ENCODE peak calls at places on chromosome 21, in five cellular contexts. One of them, this sample, is unnamed. For H3K9me3, the result is how much of the 10 kb centered on the place peaks cover.

GRCh38 chr21:39051561-39051949 is 131.7 kb downstream of the PSMG1 start:
- DNase-seq in heart left ventricle: no peak
- DNase-seq in lower lobe of right lung: no peak
- DNase-seq in tibial nerve: no peak
- DNase-seq in GM23248: peak
- DNase-seq in this sample: no peak

GRCh38 chr21:43801006-43801783 is 11.8 kb downstream of the RRP1 start:
- DNase-seq in tibial nerve: no peak
- DNase-seq in GM23248: no peak
- DNase-seq in heart left ventricle: no peak
- DNase-seq in lower lobe of right lung: no peak
- DNase-seq in this sample: no peak

GRCh38 chr21:35035581-35035980 is 13.5 kb downstream of the RUNX1 start:
- DNase-seq in tibial nerve: no peak
- DNase-seq in heart left ventricle: no peak
- DNase-seq in GM23248: no peak
- DNase-seq in lower lobe of right lung: no peak
- DNase-seq in this sample: no peak

GRCh38 chr21:31509108-31510017 is 150.1 kb upstream of the SOD1 start:
- DNase-seq in lower lobe of right lung: no peak
- DNase-seq in heart left ventricle: no peak
- DNase-seq in tibial nerve: no peak
- DNase-seq in GM23248: peak
- DNase-seq in this sample: peak

GRCh38 chr21:34086887-34087306 is 13.5 kb downstream of the MRPS6 start:
- DNase-seq in lower lobe of right lung: no peak
- DNase-seq in tibial nerve: no peak
- DNase-seq in heart left ventricle: no peak
- DNase-seq in GM23248: no peak
- DNase-seq in this sample: no peak

GRCh38 chr21:31731112-31731801 is 661 bp downstream of the SCAF4 start:
- DNase-seq in tibial nerve: no peak
- DNase-seq in GM23248: peak
- DNase-seq in heart left ventricle: peak
- DNase-seq in lower lobe of right lung: peak
- DNase-seq in this sample: peak

GRCh38 chr21:44572959-44573583 is 458 bp upstream of the KRTAP10-4 start:
- DNase-seq in GM23248: peak
- DNase-seq in heart left ventricle: no peak
- DNase-seq in lower lobe of right lung: peak
- DNase-seq in tibial nerve: no peak
- DNase-seq in this sample: no peak

GRCh38 chr21:35189077-35189863 is 140.2 kb upstream of the RUNX1 start:
- DNase-seq in tibial nerve: no peak
- DNase-seq in GM23248: peak
- DNase-seq in lower lobe of right lung: no peak
- DNase-seq in heart left ventricle: no peak
- DNase-seq in this sample: no peak

GRCh38 chr21:16305686-16306085 is 575.9 kb downstream of the USP25 start:
- DNase-seq in tibial nerve: no peak
- DNase-seq in heart left ventricle: no peak
- DNase-seq in GM23248: peak
- DNase-seq in lower lobe of right lung: no peak
- DNase-seq in this sample: no peak

GRCh38 chr21:31218830-31219608 is 125.0 kb downstream of the TIAM1 start:
- DNase-seq in heart left ventricle: peak
- DNase-seq in GM23248: peak
- DNase-seq in tibial nerve: peak
- DNase-seq in lower lobe of right lung: peak
- DNase-seq in this sample: no peak

GRCh38 chr21:21673959-21674358 is 675.8 kb downstream of the NCAM2 start:
- DNase-seq in lower lobe of right lung: no peak
- DNase-seq in heart left ventricle: no peak
- DNase-seq in GM23248: no peak
- DNase-seq in tibial nerve: no peak
- DNase-seq in this sample: no peak
- H3K9me3 ChIP-seq in lower lobe of right lung: under half
- H3K9me3 ChIP-seq in heart left ventricle: under half
- H3K9me3 ChIP-seq in GM23248: under half
- H3K9me3 ChIP-seq in tibial nerve: under half
- H3K9me3 ChIP-seq in this sample: under half

DNA sequence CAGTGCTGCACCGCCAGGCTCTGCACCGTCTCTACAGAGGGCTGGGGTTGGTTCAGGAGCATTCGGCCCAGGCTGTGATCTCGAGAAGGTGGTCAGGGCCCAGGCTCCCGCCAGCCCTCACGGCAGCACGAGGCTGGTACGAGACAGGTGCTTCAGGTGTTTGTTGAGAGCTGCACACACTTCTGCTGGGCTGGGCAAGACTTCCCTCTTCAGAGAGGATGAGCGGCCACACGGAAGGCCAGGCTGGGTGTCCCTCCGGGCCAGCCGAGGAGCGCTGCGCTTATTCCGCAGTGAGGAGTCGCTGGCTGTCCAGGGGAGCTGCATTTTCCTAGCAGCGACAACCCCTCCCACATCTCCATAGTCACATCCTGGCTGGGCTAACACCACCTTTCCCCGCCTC is 50.5 kb downstream of the PDE9A start:
- DNase-seq in GM23248: no peak
- DNase-seq in lower lobe of right lung: no peak
- DNase-seq in heart left ventricle: no peak
- DNase-seq in tibial nerve: no peak
- DNase-seq in this sample: no peak
- H3K9me3 ChIP-seq in GM23248: under half
- H3K9me3 ChIP-seq in lower lobe of right lung: under half
- H3K9me3 ChIP-seq in heart left ventricle: under half
- H3K9me3 ChIP-seq in tibial nerve: under half
- H3K9me3 ChIP-seq in this sample: under half

GRCh38 chr21:9738527-9738926 is 782.9 kb upstream of the TPTE start:
- DNase-seq in GM23248: no peak
- DNase-seq in tibial nerve: no peak
- DNase-seq in lower lobe of right lung: no peak
- DNase-seq in heart left ventricle: no peak
- DNase-seq in this sample: no peak
- H3K9me3 ChIP-seq in GM23248: under half
- H3K9me3 ChIP-seq in tibial nerve: under half
- H3K9me3 ChIP-seq in lower lobe of right lung: under half
- H3K9me3 ChIP-seq in heart left ventricle: under half
- H3K9me3 ChIP-seq in this sample: under half

DNA sequence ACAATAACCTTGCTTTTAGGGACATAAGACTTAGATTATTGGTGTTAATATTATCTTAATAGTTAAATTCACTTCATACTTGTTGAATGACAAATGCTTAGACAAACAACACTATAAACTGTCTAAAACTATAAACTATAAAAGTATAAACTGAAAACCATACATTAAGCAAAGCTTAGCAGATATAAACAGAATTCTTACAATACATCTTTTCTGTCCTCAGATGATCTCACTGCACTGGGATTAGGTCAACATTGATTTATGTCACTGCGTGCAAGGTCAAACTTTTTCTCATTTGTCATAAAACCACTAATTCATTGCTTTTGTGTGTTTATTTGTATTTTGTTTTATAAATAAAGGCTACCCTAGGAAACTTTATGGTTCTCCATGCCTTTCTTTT is 1491.8 kb downstream of the NCAM2 start:
- DNase-seq in lower lobe of right lung: no peak
- DNase-seq in heart left ventricle: no peak
- DNase-seq in GM23248: no peak
- DNase-seq in tibial nerve: no peak
- DNase-seq in this sample: no peak
- H3K9me3 ChIP-seq in lower lobe of right lung: under half
- H3K9me3 ChIP-seq in heart left ventricle: under half
- H3K9me3 ChIP-seq in GM23248: under half
- H3K9me3 ChIP-seq in tibial nerve: under half
- H3K9me3 ChIP-seq in this sample: under half

GRCh38 chr21:37378700-37379139 is 12.1 kb downstream of the DYRK1A start:
- DNase-seq in GM23248: no peak
- DNase-seq in heart left ventricle: no peak
- DNase-seq in lower lobe of right lung: no peak
- DNase-seq in tibial nerve: no peak
- DNase-seq in this sample: no peak
- H3K9me3 ChIP-seq in GM23248: under half
- H3K9me3 ChIP-seq in heart left ventricle: under half
- H3K9me3 ChIP-seq in lower lobe of right lung: under half
- H3K9me3 ChIP-seq in tibial nerve: under half
- H3K9me3 ChIP-seq in this sample: under half

DNA sequence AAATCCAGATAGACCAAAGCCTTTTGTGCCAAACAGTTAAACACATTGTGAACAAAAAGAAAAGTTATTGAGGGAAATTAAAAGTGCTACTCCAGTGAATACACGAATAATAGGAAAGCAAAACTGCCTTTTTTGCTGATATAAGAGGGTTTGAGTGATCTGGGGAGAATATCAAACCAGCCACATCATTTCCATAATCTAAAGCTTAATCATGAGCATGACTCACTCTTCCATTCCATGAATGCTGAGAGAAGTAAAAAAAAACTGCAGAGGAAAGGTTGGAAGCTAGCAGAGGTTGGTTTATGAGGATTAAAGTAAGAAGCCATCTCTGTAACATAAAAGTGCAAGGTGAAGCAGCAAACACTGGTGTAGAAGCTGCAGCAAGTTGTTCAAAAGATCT is 350.6 kb upstream of the NCAM2 start:
- DNase-seq in GM23248: no peak
- DNase-seq in lower lobe of right lung: no peak
- DNase-seq in heart left ventricle: no peak
- DNase-seq in tibial nerve: no peak
- DNase-seq in this sample: no peak
- H3K9me3 ChIP-seq in GM23248: under half
- H3K9me3 ChIP-seq in lower lobe of right lung: under half
- H3K9me3 ChIP-seq in heart left ventricle: under half
- H3K9me3 ChIP-seq in tibial nerve: under half
- H3K9me3 ChIP-seq in this sample: under half

GRCh38 chr21:14846619-14847018 is 218.2 kb downstream of the NRIP1 start:
- DNase-seq in GM23248: no peak
- DNase-seq in heart left ventricle: no peak
- DNase-seq in tibial nerve: no peak
- DNase-seq in lower lobe of right lung: no peak
- DNase-seq in this sample: no peak
- H3K9me3 ChIP-seq in GM23248: under half
- H3K9me3 ChIP-seq in heart left ventricle: under half
- H3K9me3 ChIP-seq in tibial nerve: under half
- H3K9me3 ChIP-seq in lower lobe of right lung: under half
- H3K9me3 ChIP-seq in this sample: under half

GRCh38 chr21:46099476-46099875 is 1.6 kb downstream of the COL6A2 start:
- DNase-seq in GM23248: peak
- DNase-seq in heart left ventricle: peak
- DNase-seq in lower lobe of right lung: peak
- DNase-seq in tibial nerve: peak
- DNase-seq in this sample: peak

GRCh38 chr21:46100426-46100825 is 2.5 kb downstream of the COL6A2 start:
- DNase-seq in heart left ventricle: no peak
- DNase-seq in lower lobe of right lung: no peak
- DNase-seq in tibial nerve: peak
- DNase-seq in GM23248: peak
- DNase-seq in this sample: no peak

GRCh38 chr21:46097826-46098286 is at the start of gene COL6A2:
- DNase-seq in GM23248: peak
- DNase-seq in lower lobe of right lung: peak
- DNase-seq in tibial nerve: peak
- DNase-seq in heart left ventricle: peak
- DNase-seq in this sample: peak

GRCh38 chr21:46098303-46099141 is 610 bp downstream of the COL6A2 start:
- DNase-seq in heart left ventricle: peak
- DNase-seq in GM23248: peak
- DNase-seq in lower lobe of right lung: peak
- DNase-seq in tibial nerve: no peak
- DNase-seq in this sample: no peak

DNA sequence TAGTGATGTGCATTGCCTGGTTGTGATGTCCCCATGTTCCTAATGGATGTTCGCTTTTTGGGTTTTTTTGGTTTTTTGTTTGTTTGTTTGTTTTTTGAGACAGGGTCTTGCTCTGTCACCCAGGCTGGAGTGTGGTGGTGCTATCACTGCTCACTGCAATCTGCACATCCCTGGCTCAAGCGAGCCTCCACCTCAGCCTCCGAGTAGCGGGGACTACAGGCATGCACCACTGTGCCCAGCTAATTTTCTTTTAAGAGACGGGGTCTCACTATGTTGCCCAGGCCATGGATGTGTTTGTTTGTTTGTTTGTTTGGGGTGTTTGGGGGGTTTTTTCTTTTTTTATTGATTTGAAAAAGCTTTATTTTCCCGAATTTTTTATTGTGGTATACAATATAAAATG is 2.1 kb downstream of the COL6A2 start:
- DNase-seq in lower lobe of right lung: no peak
- DNase-seq in GM23248: no peak
- DNase-seq in tibial nerve: peak
- DNase-seq in heart left ventricle: no peak
- DNase-seq in this sample: no peak
- H3K9me3 ChIP-seq in lower lobe of right lung: under half
- H3K9me3 ChIP-seq in GM23248: under half
- H3K9me3 ChIP-seq in tibial nerve: under half
- H3K9me3 ChIP-seq in heart left ventricle: under half
- H3K9me3 ChIP-seq in this sample: under half

GRCh38 chr21:27677547-27677946 is 710.7 kb upstream of the ADAMTS5 start:
- DNase-seq in heart left ventricle: no peak
- DNase-seq in tibial nerve: no peak
- DNase-seq in lower lobe of right lung: no peak
- DNase-seq in GM23248: no peak
- DNase-seq in this sample: no peak

GRCh38 chr21:27678511-27678910 is 711.6 kb upstream of the ADAMTS5 start:
- DNase-seq in GM23248: no peak
- DNase-seq in lower lobe of right lung: no peak
- DNase-seq in tibial nerve: no peak
- DNase-seq in heart left ventricle: no peak
- DNase-seq in this sample: no peak

DNA sequence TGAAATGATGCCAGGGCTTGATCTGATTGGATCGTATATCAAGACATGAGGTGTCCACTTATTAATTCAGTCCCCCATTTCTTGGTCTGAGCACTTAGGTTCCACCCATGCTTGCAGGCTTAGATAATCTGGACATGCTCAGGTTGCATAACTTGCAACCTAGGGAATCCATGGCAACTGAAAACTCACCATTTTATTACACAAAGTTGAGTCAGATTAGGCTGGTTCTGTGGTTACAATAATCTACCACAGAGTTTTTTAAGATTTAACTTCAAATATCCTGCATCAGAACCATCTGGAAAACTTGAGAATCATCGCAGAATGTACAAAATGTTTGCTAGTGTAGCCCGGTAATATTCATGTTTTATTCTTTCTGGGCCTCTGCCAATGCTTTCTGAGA is 707.1 kb upstream of the ADAMTS5 start:
- DNase-seq in GM23248: peak
- DNase-seq in tibial nerve: no peak
- DNase-seq in heart left ventricle: no peak
- DNase-seq in lower lobe of right lung: no peak
- DNase-seq in this sample: no peak
- H3K9me3 ChIP-seq in GM23248: under half
- H3K9me3 ChIP-seq in tibial nerve: under half
- H3K9me3 ChIP-seq in heart left ventricle: under half
- H3K9me3 ChIP-seq in lower lobe of right lung: under half
- H3K9me3 ChIP-seq in this sample: under half

GRCh38 chr21:33063365-33063883 is 6.5 kb upstream of the OLIG1 start:
- DNase-seq in GM23248: no peak
- DNase-seq in heart left ventricle: no peak
- DNase-seq in lower lobe of right lung: no peak
- DNase-seq in tibial nerve: no peak
- DNase-seq in this sample: no peak
- H3K9me3 ChIP-seq in GM23248: under half
- H3K9me3 ChIP-seq in heart left ventricle: under half
- H3K9me3 ChIP-seq in lower lobe of right lung: under half
- H3K9me3 ChIP-seq in tibial nerve: under half
- H3K9me3 ChIP-seq in this sample: under half

This sample was measured in T-helper 17 cell.